ENCODE peak calls at places on chromosomes 3 and 15, in four cellular contexts. X is colonic mucosa, K is tibial artery, U is left ventricle myocardium inferior. W is an unnamed sample.
A peak's percentile ranks its signal among the peaks of the same experiment; 100 is the strongest.

GRCh38 chr3:184372296-184372821 is 5.6 kb downstream of the THPO start:
- DNase-seq in X (no peak), K (no peak), U (no peak), W (no peak)

GRCh38 chr3:52503788-52504424 is 8.8 kb downstream of the STAB1 start:
- DNase-seq in X (no peak), K (no peak), U (no peak), W (no peak)

GRCh38 chr3:42013652-42014442 is 51.9 kb upstream of the ULK4 start:
- DNase-seq in X (peak; percentile 43), K (peak; percentile 38), U (peak; percentile 79), W (peak; percentile 54)

GRCh38 chr3:120177907-120178306 is 83.7 kb upstream of the GSK3B start:
- DNase-seq in X (no peak), K (no peak), U (no peak), W (peak; percentile 40)

GRCh38 chr3:150370129-150370602 is 37.9 kb upstream of the TSC22D2 start:
- DNase-seq in X (peak; percentile 45), K (peak; percentile 54), U (no peak), W (peak; percentile 72)

GRCh38 chr15:76928231-76928630 is 3.3 kb upstream of the RCN2 start:
- DNase-seq in X (no peak), K (no peak), U (no peak), W (no peak)

GRCh38 chr3:40019371-40019770 is 210.0 kb downstream of the MYRIP start:
- DNase-seq in X (peak; percentile 41), K (no peak), U (no peak), W (no peak)

GRCh38 chr15:80531388-80532184 is 127.4 kb downstream of the ARNT2 start:
- DNase-seq in X (no peak), K (peak; percentile 46), U (no peak), W (no peak)

GRCh38 chr15:99703603-99704443 is 29.4 kb downstream of the LYSMD4 start:
- DNase-seq in X (no peak), K (no peak), U (no peak), W (no peak)

GRCh38 chr3:23650371-23651140 is 155.2 kb upstream of the UBE2E1 start:
- DNase-seq in X (no peak), K (no peak), U (no peak), W (no peak)

GRCh38 chr15:76674883-76675282 is 230.3 kb downstream of the SCAPER start:
- DNase-seq in X (no peak), K (no peak), U (no peak), W (no peak)

GRCh38 chr3:12014613-12015012 is 10.4 kb downstream of the SYN2 start:
- DNase-seq in X (no peak), K (no peak), U (no peak), W (no peak)

GRCh38 chr3:53495518-53496501 is 1.4 kb downstream of the CACNA1D start:
- DNase-seq in X (peak; percentile 34), K (no peak), U (no peak), W (peak; percentile 82)

GRCh38 chr3:194556086-194557056 is 69.6 kb upstream of the ATP13A3 start:
- DNase-seq in X (no peak), K (no peak), U (no peak), W (no peak)

DNA sequence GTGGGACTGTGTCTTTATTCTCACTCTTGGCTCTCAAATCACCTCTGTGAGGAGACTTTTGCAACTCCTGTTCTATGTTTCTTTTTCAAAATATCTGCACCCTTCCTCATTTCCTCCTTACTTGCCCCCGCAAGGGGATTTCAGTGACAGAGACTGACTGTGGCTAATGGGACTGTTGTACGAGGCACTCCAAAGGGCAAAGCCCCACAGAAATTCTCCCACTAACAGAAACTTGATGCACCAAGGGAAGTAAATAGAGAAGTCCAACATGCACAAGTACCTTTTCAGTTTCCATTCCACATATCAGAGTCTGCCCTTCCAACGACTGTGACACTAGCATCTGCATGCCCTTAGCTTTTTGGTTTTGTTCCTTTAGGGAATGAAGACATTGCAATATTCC is 69.7 kb downstream of the LRRK1 start:
- DNase-seq in X (no peak), K (no peak), U (no peak), W (no peak)
- H3K4me3 ChIP-seq in X (no peak overlapping the region), K (no peak overlapping the region), U (no peak overlapping the region), W (no peak overlapping the region)

DNA sequence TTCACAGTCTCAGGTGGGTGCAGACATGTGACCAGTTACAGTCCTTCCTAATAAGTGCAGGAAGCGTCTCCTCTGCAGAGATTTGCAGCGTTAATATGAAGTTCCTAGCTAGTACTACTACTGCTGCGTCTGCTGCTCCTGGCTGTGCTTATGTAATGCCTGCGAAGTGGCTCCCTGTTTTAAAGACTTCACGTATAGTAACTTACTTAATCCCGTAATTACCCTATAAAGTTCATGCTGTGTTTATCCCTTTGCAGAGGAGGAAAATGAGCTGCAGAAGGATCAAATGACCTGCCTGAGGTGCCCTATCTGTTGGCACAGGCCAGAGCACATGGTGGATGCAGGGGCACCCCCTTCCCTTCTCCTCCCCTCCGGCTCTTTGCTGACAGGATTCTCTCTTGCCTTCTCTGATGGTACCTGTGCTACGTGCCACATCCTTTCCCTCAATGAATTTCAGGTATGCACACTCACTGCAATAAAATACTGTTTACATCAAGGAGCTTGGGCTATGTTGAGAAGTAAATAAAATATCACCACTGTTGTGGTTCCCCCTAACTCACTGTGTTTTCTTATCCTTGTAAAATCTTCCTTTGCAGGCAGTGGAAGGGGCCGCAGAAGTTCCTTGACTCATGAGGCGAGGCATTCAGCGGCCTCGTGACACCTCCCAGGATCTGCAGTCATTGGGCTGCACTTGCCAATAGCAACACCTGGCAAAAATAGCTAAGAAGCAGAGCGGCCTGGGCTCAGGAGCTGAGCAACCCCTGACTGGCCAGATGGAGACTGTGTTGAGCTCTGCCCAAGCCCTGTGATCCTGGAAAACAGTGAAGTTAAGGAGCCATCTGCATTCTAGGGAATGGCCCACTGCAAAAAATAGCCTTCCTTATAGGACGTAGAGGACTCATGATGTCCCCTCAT is 188.9 kb upstream of the ATP10A start:
- DNase-seq in X (peak; percentile 22), K (peak; percentile 63), U (no peak), W (no peak)
- H3K4me3 ChIP-seq in X (no peak overlapping the region), K (no peak overlapping the region), U (no peak overlapping the region), W (no peak overlapping the region)

GRCh38 chr3:4828279-4829030 is 150.8 kb upstream of the BHLHE40 start:
- DNase-seq in X (no peak), K (peak; percentile 68), U (peak; percentile 33), W (peak; percentile 81)

GRCh38 chr3:4827767-4828166 is 151.5 kb upstream of the BHLHE40 start:
- DNase-seq in X (no peak), K (no peak), U (no peak), W (no peak)

GRCh38 chr3:4833471-4833870 is 145.8 kb upstream of the BHLHE40 start:
- DNase-seq in X (no peak), K (no peak), U (no peak), W (no peak)

GRCh38 chr3:4829031-4829394 is 150.2 kb upstream of the BHLHE40 start:
- DNase-seq in X (no peak), K (no peak), U (no peak), W (no peak)

GRCh38 chr3:4830586-4830914 is 148.7 kb upstream of the BHLHE40 start:
- DNase-seq in X (no peak), K (no peak), U (no peak), W (no peak)
- H3K4me3 ChIP-seq in X (no peak overlapping the region), K (no peak overlapping the region), U (no peak overlapping the region), W (peak overlapping the region; percentile 12)

GRCh38 chr3:13014755-13015285 is 58.4 kb downstream of the IQSEC1 start:
- DNase-seq in X (no peak), K (no peak), U (no peak), W (no peak)
- H3K4me3 ChIP-seq in X (peak overlapping the region; percentile 14), K (peak overlapping the region; percentile 26), U (peak overlapping the region; percentile 48), W (peak overlapping the region; percentile 51)

GRCh38 chr15:77974416-77975331 is 102.8 kb downstream of the TBC1D2B start:
- DNase-seq in X (peak; percentile 17), K (no peak), U (no peak), W (peak; percentile 27)
- H3K4me3 ChIP-seq in X (no peak overlapping the region), K (no peak overlapping the region), U (no peak overlapping the region), W (no peak overlapping the region)

DNA sequence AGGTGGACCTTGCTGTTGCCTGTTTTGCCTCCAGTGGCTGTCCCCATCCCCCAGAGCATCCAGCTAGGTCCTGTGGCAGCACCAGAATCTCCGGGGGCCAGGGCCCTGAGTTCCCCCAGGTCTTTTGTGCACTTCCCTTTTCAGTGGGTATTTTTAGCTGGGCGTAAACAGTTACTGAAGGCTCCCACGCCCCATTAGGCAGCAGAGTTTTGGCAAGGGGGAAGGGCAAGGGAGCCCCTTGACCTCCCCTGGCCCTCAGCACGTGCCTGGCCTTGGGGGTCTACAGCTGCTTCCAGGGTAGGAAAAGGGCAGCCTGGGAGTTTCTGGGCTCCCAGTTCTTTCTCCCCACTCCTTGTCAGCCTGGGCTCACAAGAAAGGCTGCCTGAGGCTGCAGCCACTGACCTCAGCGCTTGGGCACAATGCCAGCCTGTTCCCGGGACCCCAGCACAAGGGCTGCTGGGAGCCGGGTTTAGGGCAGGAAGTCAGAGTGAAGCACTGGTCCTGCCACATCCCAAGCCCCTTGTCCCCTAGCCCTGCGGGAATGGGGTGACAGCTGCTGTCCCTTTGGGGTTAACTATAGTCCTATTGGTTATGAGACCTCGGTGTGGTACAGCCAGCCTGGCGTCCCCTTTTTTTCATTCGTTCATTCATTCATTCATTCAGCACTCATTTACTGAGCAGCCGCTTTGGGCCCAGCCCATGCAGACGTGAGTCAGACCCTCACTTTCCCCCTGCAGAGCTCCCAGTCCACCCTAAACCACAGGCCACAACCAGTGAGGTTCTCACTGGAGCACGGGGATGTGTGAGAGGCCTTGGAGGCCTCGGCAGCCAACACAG is 8.4 kb downstream of the CSK start:
- DNase-seq in X (peak; percentile 55), K (peak; percentile 56), U (peak; percentile 82), W (peak; percentile 86)
- H3K4me3 ChIP-seq in X (no peak overlapping the region), K (peak overlapping the region; percentile 0), U (peak overlapping the region; percentile 45), W (no peak overlapping the region)